ENCODE peak calls at places on chromosomes 12 and 14, in eight cellular contexts. X is adrenal gland; E is lower lobe of right lung; W is A549; M is neuronal stem cell; K is CD8-positive, alpha-beta T cell; G is heart left ventricle; B is breast epithelium. P is an unnamed sample.

GRCh38 chr14:65019944-65020566 is 33.4 kb downstream of the FNTB start:
- DNase-seq in X (peak; percentile 47), G (no peak), B (no peak), E (no peak), K (no peak), W (peak; percentile 51), M (peak; percentile 56), P (peak; percentile 39)

GRCh38 chr14:89000007-89000942 is 175.8 kb downstream of the TTC8 start:
- DNase-seq in G (peak; percentile 77), W (peak; percentile 81), M (no peak), X (peak; percentile 79), K (no peak), B (no peak), E (peak; percentile 67), P (no peak)

GRCh38 chr12:59615392-59616165 is 19.8 kb downstream of the SLC16A7 start:
- DNase-seq in G (peak; percentile 76), B (no peak), W (no peak), M (no peak), X (no peak), K (no peak), E (no peak), P (no peak)

GRCh38 chr14:75049731-75050201 is 1.5 kb downstream of the MLH3 start:
- DNase-seq in K (no peak), X (no peak), G (no peak), B (no peak), M (no peak), W (no peak), E (no peak), P (no peak)

GRCh38 chr14:53441789-53442188 is 288.7 kb upstream of the DDHD1 start:
- DNase-seq in X (no peak), M (no peak), B (no peak), W (no peak), G (no peak), E (no peak), K (no peak), P (no peak)

GRCh38 chr14:69715725-69716482 is 51.0 kb upstream of the SRSF5 start:
- DNase-seq in W (no peak), B (peak; percentile 69), K (no peak), G (peak; percentile 80), M (no peak), X (no peak), E (peak; percentile 71), P (no peak)

GRCh38 chr14:99774204-99774497 is 19.1 kb upstream of the EML1 start:
- DNase-seq in B (no peak), M (no peak), W (no peak), X (no peak), K (no peak), E (no peak), G (no peak), P (no peak)

GRCh38 chr12:88639361-88639760 is 59.1 kb upstream of the KITLG start:
- DNase-seq in B (no peak), W (no peak), G (no peak), M (no peak), K (no peak), E (no peak), X (no peak), P (no peak)

GRCh38 chr14:98252819-98253218 is 1019.2 kb downstream of the BCL11B start:
- DNase-seq in K (no peak), M (no peak), W (no peak), E (no peak), B (no peak), G (no peak), X (peak; percentile 19), P (no peak)

GRCh38 chr14:76376001-76376404 is at the start of gene ESRRB:
- DNase-seq in W (peak; percentile 48), E (no peak), X (no peak), M (peak; percentile 42), K (no peak), G (no peak), B (no peak), P (no peak)

GRCh38 chr12:113861708-113862312 is 104.3 kb downstream of the RBM19 start:
- DNase-seq in W (no peak), E (no peak), B (no peak), M (no peak), K (no peak), X (no peak), G (no peak), P (no peak)

GRCh38 chr14:73500360-73500759 is 9.6 kb downstream of the RIOX1 start:
- DNase-seq in W (no peak), B (no peak), M (no peak), X (no peak), E (no peak), K (no peak), G (no peak), P (no peak)

GRCh38 chr14:70143306-70143705 is 45.4 kb downstream of the SLC8A3 start:
- DNase-seq in X (no peak), M (no peak), G (no peak), W (no peak), B (no peak), E (no peak), K (no peak), P (no peak)

GRCh38 chr14:97705976-97706375 is 908.8 kb downstream of the VRK1 start:
- DNase-seq in X (no peak), E (no peak), B (no peak), K (no peak), G (no peak), W (no peak), M (no peak), P (no peak)

DNA sequence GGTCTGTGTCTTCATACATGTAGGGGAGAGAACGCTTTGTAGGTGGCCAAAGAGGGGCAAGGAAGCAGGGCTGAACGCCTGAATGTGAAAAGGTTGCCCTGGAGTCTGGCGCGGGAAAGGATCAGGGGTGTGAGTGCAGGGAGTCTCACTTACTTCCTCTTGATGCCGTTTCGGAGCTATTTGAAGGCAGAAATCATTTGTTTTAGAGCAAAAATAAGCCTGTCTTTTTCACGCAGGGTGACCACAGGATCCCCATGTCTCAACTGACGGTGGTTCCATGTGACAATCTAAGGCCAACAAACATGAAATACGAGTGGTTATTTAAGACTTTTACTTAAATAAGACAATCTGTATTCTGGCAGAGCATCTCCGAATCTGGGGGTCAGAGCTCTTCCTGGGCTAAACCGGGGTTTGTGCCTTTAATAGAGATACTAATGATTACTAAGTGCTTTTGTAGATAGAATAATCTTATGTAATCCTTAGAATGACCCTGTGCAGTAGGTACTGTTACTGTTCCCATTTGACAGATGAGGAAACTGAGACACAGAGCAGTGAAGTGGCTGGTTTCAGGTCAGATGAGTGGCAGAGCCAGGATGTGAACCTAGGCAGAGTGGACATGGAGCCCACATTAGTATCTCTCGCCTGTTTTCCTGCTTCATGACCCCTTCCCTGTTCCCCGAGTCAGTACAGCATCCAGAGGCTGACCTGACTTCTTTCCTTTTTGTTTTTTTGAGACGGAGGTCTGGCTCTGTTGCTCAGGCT is 1.9 kb downstream of the BRI3BP start:
- DNase-seq in K (no peak), W (no peak), B (no peak), E (no peak), X (no peak), G (no peak), M (no peak), P (no peak)
- H3K4me1 ChIP-seq in K (peaks cover 14% of the 10 kb centered on the region), W (peaks cover 12% of the 10 kb centered on the region), B (peaks cover 8% of the 10 kb centered on the region), E (peaks cover 19% of the 10 kb centered on the region), X (no peaks in the 10 kb centered on the region), G (peaks cover 11% of the 10 kb centered on the region), M (peaks cover 5% of the 10 kb centered on the region), P (peaks cover 22% of the 10 kb centered on the region)

GRCh38 chr12:12819752-12820311 is 6.7 kb downstream of the DDX47 start:
- DNase-seq in B (no peak), E (no peak), K (no peak), X (no peak), M (no peak), W (peak; percentile 50), G (no peak), P (no peak)

GRCh38 chr12:12817611-12818010 is 4.5 kb downstream of the DDX47 start:
- DNase-seq in E (no peak), G (no peak), B (no peak), K (no peak), X (no peak), W (no peak), M (no peak), P (no peak)

GRCh38 chr12:12821975-12822374 is 8.8 kb downstream of the DDX47 start:
- DNase-seq in W (no peak), M (no peak), B (no peak), G (no peak), X (no peak), K (no peak), E (no peak), P (no peak)

GRCh38 chr12:12818693-12819092 is 5.5 kb downstream of the DDX47 start:
- DNase-seq in E (no peak), W (no peak), K (no peak), G (no peak), B (no peak), M (no peak), X (no peak), P (no peak)

GRCh38 chr12:12819221-12819620 is 6.1 kb downstream of the DDX47 start:
- DNase-seq in B (no peak), X (no peak), K (no peak), E (no peak), W (no peak), M (no peak), G (no peak), P (no peak)
- H3K4me1 ChIP-seq in B (peaks cover 18% of the 10 kb centered on the region), X (peaks cover 4% of the 10 kb centered on the region), K (peaks cover 16% of the 10 kb centered on the region), E (peaks cover 33% of the 10 kb centered on the region), W (peaks cover 80% of the 10 kb centered on the region), M (no peaks in the 10 kb centered on the region), G (peaks cover 32% of the 10 kb centered on the region), P (peaks cover 19% of the 10 kb centered on the region)

GRCh38 chr12:11171145-11171952 is at the start of gene SMIM10L1:
- DNase-seq in B (peak; percentile 88), W (peak; percentile 81), G (peak; percentile 96), M (peak; percentile 88), E (peak; percentile 95), X (peak; percentile 93), K (peak; percentile 84), P (peak; percentile 80)
- H3K4me1 ChIP-seq in B (peaks cover 3% of the 10 kb centered on the region), W (peaks cover 30% of the 10 kb centered on the region), G (peaks cover 34% of the 10 kb centered on the region), M (peaks cover 10% of the 10 kb centered on the region), E (peaks cover 32% of the 10 kb centered on the region), X (peaks cover 14% of the 10 kb centered on the region), K (peaks cover 38% of the 10 kb centered on the region), P (peaks cover 36% of the 10 kb centered on the region)

GRCh38 chr12:9646794-9647622 is 22.5 kb upstream of the CLEC2D start:
- DNase-seq in K (no peak), E (no peak), W (peak; percentile 2), B (no peak), X (no peak), M (peak; percentile 3), G (no peak), P (no peak)
- H3K4me1 ChIP-seq in K (peaks cover 55% of the 10 kb centered on the region), E (peaks cover 25% of the 10 kb centered on the region), W (peaks cover 13% of the 10 kb centered on the region), B (peaks cover 9% of the 10 kb centered on the region), X (peaks cover 10% of the 10 kb centered on the region), M (peaks cover 6% of the 10 kb centered on the region), G (peaks cover 25% of the 10 kb centered on the region), P (peaks cover 25% of the 10 kb centered on the region)

P was measured in CD4-positive, CD25-positive, alpha-beta regulatory T cell.